ENCODE peak calls at places on chromosome 17, in six cellular contexts. L is astrocyte of the spinal cord, X is AG04449, T is AG09319, D is psoas muscle, S is left ventricle myocardium inferior. Z is an unnamed sample.

GRCh38 chr17:16215965-16216316 is 607 bp upstream of the NCOR1 start:
- DNase-seq in L (no peak), T (no peak), X (no peak), S (no peak), D (no peak), Z (no peak)

GRCh38 chr17:13647551-13647950 is 45.8 kb upstream of the HS3ST3A1 start:
- DNase-seq in D (no peak), X (no peak), S (no peak), L (peak), T (peak), Z (no peak)

GRCh38 chr17:65588194-65588808 is 26.9 kb upstream of the AXIN2 start:
- DNase-seq in D (no peak), T (no peak), S (peak), X (no peak), L (no peak), Z (no peak)

GRCh38 chr17:46960152-46960551 is 18.9 kb downstream of the RPRML start:
- DNase-seq in D (no peak), T (no peak), S (no peak), X (no peak), L (no peak), Z (no peak)

GRCh38 chr17:33435716-33436301 is 142.7 kb upstream of the ASIC2 start:
- DNase-seq in T (no peak), S (no peak), X (no peak), D (no peak), L (peak), Z (no peak)

GRCh38 chr17:11900103-11900502 is 97.2 kb downstream of the ZNF18 start:
- DNase-seq in T (no peak), X (no peak), S (peak), L (no peak), D (no peak), Z (no peak)

GRCh38 chr17:20997711-20998570 is 44.9 kb downstream of the USP22 start:
- DNase-seq in T (no peak), X (no peak), D (peak), L (no peak), S (no peak), Z (no peak)

GRCh38 chr17:58189436-58190146 is 2.9 kb upstream of the EPX start:
- DNase-seq in T (peak), S (peak), D (peak), L (peak), X (peak), Z (no peak)

GRCh38 chr17:49570540-49571242 is 5.0 kb upstream of the NXPH3 start:
- DNase-seq in L (no peak), D (no peak), X (no peak), T (no peak), S (no peak), Z (no peak)

GRCh38 chr17:75762513-75763268 is 2.3 kb downstream of the GALK1 start:
- DNase-seq in D (no peak), T (no peak), X (no peak), S (no peak), L (no peak), Z (no peak)

GRCh38 chr17:47724705-47725104 is 8.3 kb upstream of the TBX21 start:
- DNase-seq in T (no peak), X (no peak), D (no peak), L (no peak), S (no peak), Z (no peak)

GRCh38 chr17:4463818-4464501 is 30.2 kb downstream of the SPNS3 start:
- DNase-seq in D (no peak), T (no peak), S (no peak), L (no peak), X (no peak), Z (no peak)

GRCh38 chr17:58313815-58314705 is 14.5 kb downstream of the TSPOAP1 start:
- DNase-seq in L (no peak), T (no peak), X (no peak), S (no peak), D (no peak), Z (peak)

GRCh38 chr17:69884361-69884760 is 190.7 kb upstream of the KCNJ16 start:
- DNase-seq in L (no peak), D (no peak), S (no peak), X (no peak), T (no peak), Z (no peak)

GRCh38 chr17:39597372-39598046 is 10.2 kb downstream of the NEUROD2 start:
- DNase-seq in D (no peak), X (no peak), T (no peak), L (no peak), S (no peak), Z (no peak)

GRCh38 chr17:52648995-52649394 is 490.5 kb upstream of the CA10 start:
- DNase-seq in S (no peak), X (no peak), T (no peak), D (no peak), L (no peak), Z (no peak)

GRCh38 chr17:75059369-75060345 is 12.6 kb downstream of the KCTD2 start:
- DNase-seq in T (no peak), S (peak), X (no peak), D (no peak), L (peak), Z (no peak)

GRCh38 chr17:4232168-4232813 is 31.5 kb downstream of the ANKFY1 start:
- DNase-seq in D (no peak), X (no peak), L (peak), T (no peak), S (no peak), Z (no peak)

GRCh38 chr17:49003557-49004511 is 6.6 kb downstream of the IGF2BP1 start:
- DNase-seq in T (no peak), D (no peak), L (peak), X (no peak), S (no peak), Z (peak)

GRCh38 chr17:5472511-5472910 is 3.7 kb upstream of the DHX33 start:
- DNase-seq in X (no peak), T (no peak), L (no peak), S (no peak), D (no peak), Z (no peak)

GRCh38 chr17:41455236-41455635 is 11.9 kb downstream of the KRT32 start:
- DNase-seq in L (no peak), S (no peak), T (no peak), X (no peak), D (no peak), Z (no peak)

GRCh38 chr17:45948498-45948880 is 50.6 kb upstream of the STH start:
- DNase-seq in T (no peak), D (no peak), L (no peak), S (no peak), X (no peak), Z (no peak)

GRCh38 chr17:50117202-50118040 is 12.5 kb downstream of the SAMD14 start:
- DNase-seq in S (no peak), X (no peak), L (peak), T (no peak), D (peak), Z (peak)

GRCh38 chr17:82668631-82669099 is 20.4 kb upstream of the WDR45B start:
- DNase-seq in L (peak), D (peak), X (no peak), T (peak), S (peak), Z (peak)
- TF ChIP-seq CTCF in L (peak), D (peak), X (peak), T (peak), S (peak), Z (no peak)

DNA sequence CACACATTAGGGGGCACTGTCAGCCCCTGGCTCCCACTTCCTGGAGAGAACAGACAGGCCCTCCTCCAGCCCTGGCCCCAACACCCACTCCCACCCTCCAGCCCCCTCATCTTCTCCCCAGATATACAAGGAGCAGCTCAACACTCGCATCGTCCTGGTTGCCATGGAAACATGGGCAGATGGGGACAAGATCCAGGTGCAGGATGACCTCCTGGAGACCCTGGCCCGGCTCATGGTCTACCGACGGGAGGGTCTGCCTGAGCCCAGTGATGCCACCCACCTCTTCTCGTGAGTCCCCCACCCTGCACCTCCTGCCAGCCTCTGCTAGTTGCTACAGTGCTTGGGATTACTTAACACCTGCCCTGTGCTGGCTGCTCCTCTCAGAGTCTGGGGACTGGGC is 14.4 kb downstream of the ADAM11 start:
- DNase-seq in S (no peak), X (no peak), L (no peak), D (no peak), T (no peak), Z (no peak)
- TF ChIP-seq CTCF in S (no peak), X (no peak), L (no peak), D (no peak), T (no peak), Z (no peak)

DNA sequence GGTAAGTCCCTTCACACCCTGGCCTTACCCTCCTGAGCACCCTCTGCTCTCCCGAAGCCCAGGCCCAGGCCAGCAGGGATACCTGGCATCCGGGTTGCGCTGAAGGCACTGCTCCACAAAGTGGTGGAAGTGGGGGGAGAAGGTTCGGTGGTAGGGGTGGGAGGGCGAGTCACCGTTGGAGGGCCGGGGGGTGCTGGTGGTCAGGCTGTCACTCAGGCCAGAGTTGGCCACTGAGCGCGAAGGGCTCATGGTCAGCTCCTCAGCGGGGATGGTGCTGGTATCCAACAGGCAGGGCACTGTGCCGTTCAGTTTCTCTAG is 4.3 kb upstream of the LIMD2 start:
- DNase-seq in L (no peak), T (no peak), X (no peak), S (no peak), D (no peak), Z (no peak)
- TF ChIP-seq CTCF in L (no peak), T (no peak), X (no peak), S (no peak), D (no peak), Z (no peak)

GRCh38 chr17:68867759-68868516 is 87.3 kb downstream of the ABCA8 start:
- DNase-seq in D (no peak), S (no peak), L (no peak), X (no peak), T (no peak), Z (no peak)

GRCh38 chr17:68860941-68861340 is 94.3 kb downstream of the ABCA8 start:
- DNase-seq in S (no peak), T (no peak), L (no peak), X (no peak), D (no peak), Z (no peak)

GRCh38 chr17:68865584-68865983 is 89.6 kb downstream of the ABCA8 start:
- DNase-seq in D (no peak), X (no peak), S (no peak), L (no peak), T (no peak), Z (no peak)

GRCh38 chr17:68861602-68862001 is 93.6 kb downstream of the ABCA8 start:
- DNase-seq in L (no peak), D (no peak), S (no peak), X (no peak), T (no peak), Z (no peak)

GRCh38 chr17:68863091-68863652 is 92.0 kb downstream of the ABCA8 start:
- DNase-seq in D (no peak), L (no peak), S (no peak), X (no peak), T (no peak), Z (no peak)
- TF ChIP-seq CTCF in D (no peak), L (no peak), S (no peak), X (no peak), T (no peak), Z (peak)